ENCODE peak calls at places on chromosome 11, in seven cellular contexts. C is left ventricle myocardium inferior; F is M059J; Z is anterior cingulate cortex; S is MV-4-11; Q is effector memory CD8-positive, alpha-beta T cell; V is fibroblast of pulmonary artery. P is an unnamed sample.

GRCh38 chr11:92129811-92130210 is 94.8 kb upstream of the FAT3 start:
- DNase-seq in Z (no peak), F (peak), V (no peak), S (no peak), Q (no peak), C (no peak), P (no peak)

GRCh38 chr11:72113170-72113808 is 794 bp upstream of the ANAPC15 start:
- DNase-seq in C (no peak), Z (no peak), V (no peak), F (peak), Q (no peak), S (no peak), P (peak)

GRCh38 chr11:66242085-66242765 is 26.2 kb upstream of the RAB1B start:
- DNase-seq in C (peak), Q (no peak), V (no peak), S (peak), F (no peak), Z (no peak), P (no peak)

GRCh38 chr11:68036717-68037239 is 2.0 kb upstream of the TCIRG1 start:
- DNase-seq in Q (peak), F (peak), S (peak), C (peak), Z (no peak), V (no peak), P (no peak)

GRCh38 chr11:67674442-67674871 is at the start of gene ALDH3B2:
- DNase-seq in C (no peak), Z (no peak), F (no peak), Q (no peak), V (no peak), S (no peak), P (no peak)

GRCh38 chr11:35122308-35122707 is 16.7 kb upstream of the CD44 start:
- DNase-seq in V (no peak), C (no peak), F (no peak), Q (peak), Z (no peak), S (no peak), P (no peak)

GRCh38 chr11:34205326-34206035 is 100.1 kb downstream of the NAT10 start:
- DNase-seq in V (no peak), Z (no peak), F (no peak), Q (no peak), S (no peak), C (no peak), P (no peak)

GRCh38 chr11:110892741-110893285 is 180.6 kb upstream of the ARHGAP20 start:
- DNase-seq in Q (no peak), Z (no peak), V (no peak), C (no peak), S (no peak), F (no peak), P (no peak)

GRCh38 chr11:69559181-69559580 is 77.7 kb downstream of the LINC01488 start:
- DNase-seq in Z (no peak), F (no peak), S (no peak), V (no peak), Q (no peak), C (no peak), P (no peak)

GRCh38 chr11:72769680-72770079 is 17.5 kb upstream of the ARAP1 start:
- DNase-seq in V (no peak), F (no peak), C (no peak), S (no peak), Q (no peak), Z (no peak), P (no peak)

GRCh38 chr11:64340671-64341335 is 799 bp downstream of the CCDC88B start:
- DNase-seq in C (no peak), V (no peak), Z (no peak), F (no peak), Q (peak), S (peak), P (no peak)

GRCh38 chr11:29343465-29344333 is 673.1 kb downstream of the KCNA4 start:
- DNase-seq in F (peak), S (peak), C (peak), Z (peak), V (peak), Q (no peak), P (peak)

GRCh38 chr11:65454311-65454695 is 31.7 kb downstream of the NEAT1 start:
- DNase-seq in C (no peak), F (no peak), V (peak), S (no peak), Z (no peak), Q (no peak), P (peak)

GRCh38 chr11:111772535-111772934 is 6.3 kb upstream of the PPP2R1B start:
- DNase-seq in C (no peak), S (no peak), F (no peak), Q (no peak), V (no peak), Z (no peak), P (no peak)

GRCh38 chr11:86803136-86803535 is 2.8 kb downstream of the PRSS23 start:
- DNase-seq in C (no peak), S (no peak), V (no peak), F (no peak), Q (no peak), Z (no peak), P (no peak)

GRCh38 chr11:28728666-28729065 is 620.5 kb downstream of the METTL15 start:
- DNase-seq in V (no peak), Q (no peak), Z (no peak), C (no peak), F (no peak), S (no peak), P (no peak)

GRCh38 chr11:47001666-47002285 is 65.2 kb downstream of the CSTPP1 start:
- DNase-seq in Q (no peak), C (no peak), V (no peak), S (no peak), F (no peak), Z (no peak), P (no peak)

GRCh38 chr11:64237484-64237951 is 3.1 kb downstream of the VEGFB start:
- DNase-seq in F (no peak), S (no peak), Z (no peak), C (no peak), V (no peak), Q (no peak), P (no peak)

GRCh38 chr11:83573097-83573496 is 286.9 kb upstream of the CCDC90B start:
- DNase-seq in Q (no peak), F (no peak), Z (no peak), C (no peak), S (no peak), V (peak), P (peak)

GRCh38 chr11:74577624-74578396 is 14.6 kb upstream of the POLD3 start:
- DNase-seq in V (no peak), Z (no peak), S (no peak), F (no peak), C (no peak), Q (no peak), P (no peak)

GRCh38 chr11:60183595-60184201 is 815 bp upstream of the MS4A6A start:
- DNase-seq in C (no peak), Q (no peak), Z (no peak), S (peak), F (no peak), V (no peak), P (no peak)

GRCh38 chr11:75733346-75734107 is 15.9 kb downstream of the MOGAT2 start:
- DNase-seq in F (peak), C (peak), Q (no peak), V (no peak), Z (no peak), S (no peak), P (peak)

GRCh38 chr11:120400564-120401364 is 64.6 kb downstream of the ARHGEF12 start:
- DNase-seq in S (peak), Q (no peak), C (no peak), V (peak), Z (no peak), F (peak), P (peak)

GRCh38 chr11:35177370-35177769 is 38.4 kb downstream of the CD44 start:
- DNase-seq in S (no peak), V (no peak), Q (peak), C (no peak), Z (no peak), F (peak), P (no peak)

GRCh38 chr11:106012744-106013143 is 9.3 kb downstream of the MSANTD4 start:
- DNase-seq in F (peak), Q (no peak), C (no peak), V (peak), Z (no peak), S (no peak), P (peak)

GRCh38 chr11:96054870-96055705 is 131.2 kb upstream of the MTMR2 start:
- DNase-seq in S (peak), V (peak), C (no peak), Q (no peak), F (peak), Z (no peak), P (peak)

GRCh38 chr11:64854534-64855502 is 10.4 kb upstream of the CDC42BPG start:
- DNase-seq in F (peak), Z (no peak), V (peak), C (peak), Q (no peak), S (peak), P (peak)

GRCh38 chr11:60786811-60787567 is 1.9 kb downstream of the MS4A10 start:
- DNase-seq in C (peak), F (peak), S (no peak), V (peak), Q (no peak), Z (no peak), P (peak)

GRCh38 chr11:113505046-113505445 is 29.8 kb upstream of the DRD2 start:
- DNase-seq in F (no peak), S (no peak), Z (no peak), V (peak), C (no peak), Q (no peak), P (peak)

GRCh38 chr11:45580399-45580798 is 85.0 kb downstream of the CHST1 start:
- DNase-seq in S (peak), C (no peak), V (peak), F (peak), Q (no peak), Z (no peak), P (no peak)

GRCh38 chr11:15216678-15217077 is 102.0 kb downstream of the INSC start:
- DNase-seq in Q (no peak), S (no peak), V (no peak), F (peak), C (no peak), Z (no peak), P (no peak)

GRCh38 chr11:92685049-92685448 is 284.4 kb upstream of the MTNR1B start:
- DNase-seq in F (no peak), Z (no peak), C (no peak), V (no peak), Q (no peak), S (no peak), P (no peak)

GRCh38 chr11:12411806-12412727 is 34.7 kb downstream of the PARVA start:
- DNase-seq in Q (no peak), Z (no peak), V (peak), F (peak), C (peak), S (peak), P (peak)

GRCh38 chr11:120398184-120398583 is 62.0 kb downstream of the ARHGEF12 start:
- DNase-seq in V (peak), F (peak), Z (no peak), S (no peak), Q (no peak), C (no peak), P (no peak)

GRCh38 chr11:123381817-123382554 is 48.1 kb upstream of the GRAMD1B start:
- DNase-seq in F (no peak), Z (no peak), S (no peak), V (no peak), C (no peak), Q (no peak), P (no peak)

GRCh38 chr11:17979770-17980371 is 33.0 kb downstream of the SERGEF start:
- DNase-seq in S (no peak), F (peak), Q (peak), C (no peak), V (peak), Z (no peak), P (peak)

GRCh38 chr11:66264893-66265292 is 3.5 kb upstream of the RAB1B start:
- DNase-seq in C (no peak), V (no peak), Z (no peak), Q (no peak), F (no peak), S (no peak), P (no peak)